ENCODE peak calls at places on chromosome 21, in seven cellular contexts. G is MCF 10A, R is fibroblast of pulmonary artery, M is NCI-H1092, Y is AG09319, J is DMS153, S is right lobe of liver. I is an unnamed sample.
A peak's percentile ranks its signal among the peaks of the same experiment; 100 is the strongest.

GRCh38 chr21:45740491-45741357 is 97.2 kb downstream of the PCBP3 start:
- DNase-seq in G (no peak), R (no peak), M (no peak), Y (no peak), J (no peak), S (no peak), I (no peak)

GRCh38 chr21:43849532-43850299 is 15.3 kb upstream of the AGPAT3 start:
- DNase-seq in G (no peak), R (no peak), M (no peak), Y (no peak), J (no peak), S (no peak), I (no peak)

GRCh38 chr21:45002381-45003204 is 62.8 kb downstream of the SLX9 start:
- DNase-seq in G (no peak), R (no peak), M (no peak), Y (no peak), J (no peak), S (peak; percentile 7), I (no peak)

GRCh38 chr21:26447932-26448331 is 125.2 kb downstream of the CYYR1 start:
- DNase-seq in G (no peak), R (peak; percentile 3), M (no peak), Y (no peak), J (no peak), S (no peak), I (no peak)

GRCh38 chr21:16569679-16570078 is 839.9 kb downstream of the USP25 start:
- DNase-seq in G (no peak), R (no peak), M (no peak), Y (no peak), J (no peak), S (no peak), I (no peak)

GRCh38 chr21:36860736-36861594 is 105.5 kb downstream of the HLCS start:
- DNase-seq in G (peak; percentile 67), R (peak; percentile 81), M (no peak), Y (no peak), J (no peak), S (peak; percentile 41), I (no peak)

GRCh38 chr21:44509539-44509938 is 30.5 kb downstream of the KRTAP10-1 start:
- DNase-seq in G (peak; percentile 59), R (no peak), M (peak; percentile 54), Y (no peak), J (no peak), S (peak; percentile 71), I (no peak)

GRCh38 chr21:28636988-28637691 is 355.5 kb downstream of the LTN1 start:
- DNase-seq in G (peak; percentile 67), R (peak; percentile 91), M (no peak), Y (peak; percentile 57), J (no peak), S (no peak), I (no peak)

GRCh38 chr21:46559291-46559983 is 45.4 kb downstream of the S100B start:
- DNase-seq in G (no peak), R (no peak), M (no peak), Y (no peak), J (no peak), S (no peak), I (no peak)

GRCh38 chr21:41786521-41786987 is 19.7 kb upstream of the RIPK4 start:
- DNase-seq in G (peak; percentile 95), R (no peak), M (no peak), Y (peak; percentile 42), J (no peak), S (no peak), I (peak; percentile 55)

GRCh38 chr21:44695176-44695575 is 1.8 kb upstream of the KRTAP10-12 start:
- DNase-seq in G (no peak), R (no peak), M (no peak), Y (no peak), J (no peak), S (no peak), I (no peak)

GRCh38 chr21:41664881-41665765 is 101.7 kb downstream of the RIPK4 start:
- DNase-seq in G (peak; percentile 35), R (peak; percentile 66), M (no peak), Y (no peak), J (no peak), S (no peak), I (no peak)

GRCh38 chr21:29144736-29145353 is 14.4 kb downstream of the MAP3K7CL start:
- DNase-seq in G (peak; percentile 19), R (no peak), M (no peak), Y (no peak), J (no peak), S (no peak), I (no peak)

GRCh38 chr21:46636550-46637289 is 1.2 kb downstream of the PRMT2 start:
- DNase-seq in G (no peak), R (no peak), M (no peak), Y (no peak), J (no peak), S (no peak), I (no peak)

GRCh38 chr21:14545906-14546480 is at the start of gene SAMSN1:
- DNase-seq in G (peak; percentile 57), R (peak; percentile 45), M (no peak), Y (no peak), J (no peak), S (peak; percentile 28), I (no peak)

GRCh38 chr21:34889537-34890257 is 159.4 kb downstream of the RUNX1 start:
- DNase-seq in G (peak; percentile 70), R (peak; percentile 80), M (peak; percentile 47), Y (no peak), J (peak; percentile 47), S (peak; percentile 87), I (peak; percentile 63)

GRCh38 chr21:44521928-44522752 is 17.9 kb downstream of the KRTAP10-1 start:
- DNase-seq in G (no peak), R (no peak), M (no peak), Y (no peak), J (no peak), S (peak; percentile 19), I (no peak)

GRCh38 chr21:22209304-22209700 is 1211.1 kb downstream of the NCAM2 start:
- DNase-seq in G (no peak), R (no peak), M (no peak), Y (no peak), J (no peak), S (no peak), I (no peak)

GRCh38 chr21:30216041-30216723 is at the start of gene CLDN8:
- DNase-seq in G (no peak), R (no peak), M (no peak), Y (no peak), J (no peak), S (no peak), I (no peak)

GRCh38 chr21:15250384-15250783 is 185.6 kb upstream of the NRIP1 start:
- DNase-seq in G (peak; percentile 11), R (peak; percentile 35), M (no peak), Y (no peak), J (no peak), S (no peak), I (no peak)

GRCh38 chr21:20882462-20883415 is 115.5 kb upstream of the NCAM2 start:
- DNase-seq in G (peak; percentile 67), R (peak; percentile 27), M (peak; percentile 2), Y (no peak), J (peak; percentile 43), S (no peak), I (no peak)

GRCh38 chr21:44711327-44712202 is at the start of gene TSPEAR:
- DNase-seq in G (no peak), R (no peak), M (peak; percentile 44), Y (no peak), J (peak; percentile 60), S (no peak), I (peak; percentile 79)

GRCh38 chr21:29237110-29238051 is 61.3 kb upstream of the BACH1 start:
- DNase-seq in G (no peak), R (no peak), M (no peak), Y (no peak), J (no peak), S (no peak), I (no peak)

GRCh38 chr21:38645282-38645681 is 147.0 kb upstream of the ERG start:
- DNase-seq in G (peak; percentile 43), R (peak; percentile 36), M (no peak), Y (no peak), J (no peak), S (no peak), I (no peak)

GRCh38 chr21:36132691-36133090 is 2.2 kb upstream of the CBR3 start:
- DNase-seq in G (no peak), R (no peak), M (no peak), Y (no peak), J (no peak), S (no peak), I (no peak)

GRCh38 chr21:43928230-43928607 is 63.2 kb downstream of the AGPAT3 start:
- DNase-seq in G (no peak), R (no peak), M (no peak), Y (no peak), J (no peak), S (peak; percentile 15), I (no peak)

GRCh38 chr21:45341779-45342178 is 54.1 kb upstream of the POFUT2 start:
- DNase-seq in G (peak; percentile 77), R (peak; percentile 59), M (peak; percentile 60), Y (no peak), J (peak; percentile 24), S (no peak), I (no peak)

I was measured in NCI-H510A.